ENCODE peak calls at places on chromosome 20, in ten cellular contexts. K, U, O, J, N, S, G, H, M and E are unnamed samples.

GRCh38 chr20:4555188-4555893 is 166.4 kb upstream of the PRND start:
- DNase-seq in K (no peak), U (no peak), O (peak), J (no peak), N (peak), S (no peak), G (peak), H (peak), M (no peak), E (no peak)

GRCh38 chr20:50127587-50128519 is 14.9 kb upstream of the UBE2V1 start:
- DNase-seq in K (no peak), U (no peak), O (no peak), J (no peak), N (no peak), S (no peak), G (no peak), H (no peak), M (no peak), E (no peak)

GRCh38 chr20:4840831-4841230 is 119.1 kb downstream of the PRND start:
- DNase-seq in K (no peak), U (peak), O (no peak), J (no peak), N (no peak), S (no peak), G (no peak), H (no peak), M (no peak), E (no peak)

GRCh38 chr20:50911030-50911429 is 20.2 kb downstream of the ADNP start:
- DNase-seq in K (no peak), U (no peak), O (no peak), J (no peak), N (no peak), S (no peak), G (peak), H (peak), M (no peak), E (no peak)

GRCh38 chr20:17024513-17025105 is 202.2 kb upstream of the PCSK2 start:
- DNase-seq in K (no peak), U (no peak), O (no peak), J (no peak), N (no peak), S (no peak), G (peak), H (no peak), M (no peak), E (no peak)

GRCh38 chr20:652611-653109 is 340 bp downstream of the SRXN1 start:
- DNase-seq in K (no peak), U (peak), O (peak), J (peak), N (no peak), S (no peak), G (peak), H (peak), M (no peak), E (no peak)

GRCh38 chr20:4560667-4561066 is 161.0 kb upstream of the PRND start:
- DNase-seq in K (no peak), U (no peak), O (no peak), J (no peak), N (no peak), S (no peak), G (no peak), H (peak), M (no peak), E (no peak)

GRCh38 chr20:21099653-21100589 is 6.2 kb downstream of the LINC00237 start:
- DNase-seq in K (no peak), U (peak), O (no peak), J (peak), N (peak), S (peak), G (no peak), H (no peak), M (peak), E (peak)

GRCh38 chr20:44475372-44475693 is 341 bp upstream of the TTPAL start:
- DNase-seq in K (no peak), U (no peak), O (no peak), J (no peak), N (no peak), S (no peak), G (no peak), H (no peak), M (no peak), E (no peak)

GRCh38 chr20:41408131-41408789 is 41.6 kb upstream of the EMILIN3 start:
- DNase-seq in K (no peak), U (no peak), O (no peak), J (no peak), N (no peak), S (no peak), G (no peak), H (no peak), M (no peak), E (no peak)

GRCh38 chr20:53926428-53927028 is 143.9 kb downstream of the BCAS1 start:
- DNase-seq in K (no peak), U (no peak), O (peak), J (peak), N (no peak), S (no peak), G (peak), H (peak), M (peak), E (peak)

GRCh38 chr20:63741676-63742380 is 2.3 kb downstream of the SLC2A4RG start:
- DNase-seq in K (no peak), U (no peak), O (no peak), J (peak), N (peak), S (peak), G (no peak), H (no peak), M (no peak), E (no peak)

GRCh38 chr20:775679-776135 is 7.4 kb upstream of the SLC52A3 start:
- DNase-seq in K (no peak), U (no peak), O (no peak), J (peak), N (no peak), S (no peak), G (no peak), H (no peak), M (peak), E (no peak)

GRCh38 chr20:35771689-35772562 is at the start of gene PHF20:
- DNase-seq in K (peak), U (peak), O (peak), J (peak), N (peak), S (peak), G (peak), H (peak), M (peak), E (peak)
- TF ChIP-seq CTCF in K (no peak), U (no peak), O (no peak), J (no peak), N (no peak), S (peak), G (no peak), H (no peak), M (peak), E (no peak)

DNA sequence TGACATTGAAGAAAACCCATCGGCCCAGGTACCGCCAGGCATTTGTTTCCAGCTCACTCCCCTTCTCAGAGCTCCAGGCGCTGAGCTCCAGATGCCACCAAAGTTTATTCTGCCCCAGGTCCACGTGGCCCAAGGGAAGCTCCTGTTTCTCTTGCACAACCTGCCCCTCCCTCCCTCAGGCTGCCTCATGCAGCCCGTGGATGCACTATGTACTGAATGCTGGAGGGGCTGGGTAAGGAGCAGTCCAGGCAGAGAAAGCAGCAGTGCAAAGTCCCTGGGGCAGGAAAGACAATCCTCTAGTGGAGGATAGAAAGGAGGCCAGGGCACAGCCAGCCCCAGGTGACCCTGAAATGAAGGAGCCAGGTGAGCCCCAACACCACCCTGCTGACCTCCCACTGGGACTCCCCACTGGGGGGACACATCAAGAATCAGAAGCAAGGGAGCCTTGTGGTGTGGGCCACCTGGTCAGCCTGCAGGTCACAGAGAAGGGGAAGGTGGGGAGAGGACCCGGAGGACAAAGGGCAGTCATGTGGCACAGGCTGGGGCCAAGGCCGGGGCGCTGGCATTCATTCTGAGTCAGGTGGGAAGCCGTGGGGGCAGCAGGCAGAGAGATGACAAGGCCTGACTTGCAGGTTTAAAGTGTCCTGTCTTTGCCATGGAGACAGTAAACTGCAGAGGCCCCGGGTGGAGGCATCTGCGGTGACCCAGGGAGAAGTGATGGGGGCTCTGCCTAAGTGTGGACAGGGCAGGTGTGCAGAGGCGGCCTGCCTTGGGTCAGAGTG is 230.1 kb downstream of the PREX1 start:
- DNase-seq in K (no peak), U (no peak), O (no peak), J (peak), N (peak), S (no peak), G (no peak), H (no peak), M (peak), E (no peak)
- TF ChIP-seq CTCF in K (no peak), U (no peak), O (no peak), J (no peak), N (no peak), S (no peak), G (no peak), H (no peak), M (no peak), E (no peak)

GRCh38 chr20:32583581-32584045 is 1.5 kb downstream of the NOL4L start:
- DNase-seq in K (no peak), U (no peak), O (no peak), J (no peak), N (no peak), S (peak), G (no peak), H (no peak), M (no peak), E (no peak)
- TF ChIP-seq CTCF in K (no peak), U (no peak), O (no peak), J (no peak), N (no peak), S (no peak), G (no peak), H (no peak), M (no peak), E (no peak)

DNA sequence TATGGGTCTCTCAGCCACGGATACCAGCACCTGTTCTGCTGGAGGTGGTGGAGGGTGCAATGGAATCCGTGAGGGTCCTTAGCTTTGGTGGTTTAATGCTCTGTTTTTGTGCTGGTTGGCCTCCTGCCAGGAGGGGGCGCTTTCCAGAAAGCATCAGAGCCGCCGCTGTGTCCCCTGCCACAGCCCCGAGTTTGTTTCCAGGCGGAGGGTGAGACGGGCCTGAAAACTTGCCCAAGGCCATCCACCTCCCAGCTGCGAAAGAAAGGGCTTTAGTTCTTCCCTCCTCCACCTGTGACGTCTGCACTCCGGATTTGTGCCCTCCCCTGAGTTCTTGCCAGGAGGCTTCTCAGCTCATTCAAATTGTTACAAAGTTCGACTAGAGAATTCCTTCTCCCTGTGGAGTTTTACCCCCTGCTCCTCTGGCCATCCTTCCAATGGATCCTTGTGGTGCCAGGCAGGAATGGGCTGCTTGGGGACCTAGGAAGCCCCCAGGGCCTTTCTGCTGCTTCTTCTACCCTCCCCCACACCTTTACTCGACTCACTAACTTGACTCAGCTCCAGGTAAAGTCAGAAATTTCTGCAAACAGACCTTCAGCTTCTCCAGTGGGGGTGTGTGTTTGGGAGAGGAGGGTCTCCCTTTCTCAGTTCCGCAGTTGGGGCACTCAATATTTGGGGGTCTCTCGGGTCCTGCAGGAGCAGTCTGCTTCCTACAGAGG is 873.7 kb downstream of the KIF16B start:
- DNase-seq in K (peak), U (no peak), O (no peak), J (no peak), N (no peak), S (peak), G (no peak), H (no peak), M (no peak), E (no peak)
- TF ChIP-seq CTCF in K (no peak), U (no peak), O (peak), J (no peak), N (no peak), S (no peak), G (no peak), H (no peak), M (no peak), E (no peak)

DNA sequence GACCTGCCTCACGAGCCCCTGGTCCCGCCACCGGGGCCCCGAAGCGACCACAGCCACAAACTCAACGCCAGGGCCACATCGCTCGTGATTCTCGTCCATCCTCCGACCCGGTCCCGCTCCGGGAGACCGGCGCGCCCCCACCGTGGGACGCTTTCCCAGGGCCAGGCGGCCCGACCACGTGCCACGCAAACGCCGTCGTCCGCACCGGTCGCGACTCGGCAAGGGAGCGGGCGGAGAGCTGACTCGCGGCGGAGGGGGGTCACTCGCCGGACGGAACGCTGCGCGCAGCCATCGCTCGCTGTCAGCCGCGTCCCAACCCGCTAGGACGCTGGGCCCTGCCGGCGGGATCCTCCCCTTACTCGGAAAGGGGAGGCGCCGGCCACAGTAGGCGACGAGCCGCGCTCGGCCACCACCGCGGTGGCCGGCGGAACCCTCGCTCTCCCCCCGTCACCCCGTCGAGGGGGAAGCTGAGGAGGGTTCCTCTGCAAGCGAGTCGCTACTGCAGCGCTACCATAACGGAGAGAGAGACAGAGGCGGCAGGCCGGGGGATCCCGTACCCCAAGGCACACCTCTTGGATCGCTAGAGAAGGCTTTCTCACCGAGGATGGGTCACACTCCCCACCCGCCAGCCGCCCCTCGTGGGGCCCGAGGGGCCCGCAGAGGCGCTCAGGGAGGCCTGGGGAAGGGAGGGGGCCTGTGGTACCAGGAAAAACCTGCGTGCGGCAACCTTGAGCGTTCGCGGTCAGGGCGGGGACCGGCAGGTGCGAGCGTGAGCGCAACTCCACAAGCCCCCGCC is 511.8 kb upstream of the ZNF337 start:
- DNase-seq in K (no peak), U (peak), O (no peak), J (peak), N (peak), S (peak), G (no peak), H (no peak), M (no peak), E (no peak)
- TF ChIP-seq CTCF in K (no peak), U (no peak), O (no peak), J (no peak), N (no peak), S (no peak), G (no peak), H (no peak), M (no peak), E (no peak)

DNA sequence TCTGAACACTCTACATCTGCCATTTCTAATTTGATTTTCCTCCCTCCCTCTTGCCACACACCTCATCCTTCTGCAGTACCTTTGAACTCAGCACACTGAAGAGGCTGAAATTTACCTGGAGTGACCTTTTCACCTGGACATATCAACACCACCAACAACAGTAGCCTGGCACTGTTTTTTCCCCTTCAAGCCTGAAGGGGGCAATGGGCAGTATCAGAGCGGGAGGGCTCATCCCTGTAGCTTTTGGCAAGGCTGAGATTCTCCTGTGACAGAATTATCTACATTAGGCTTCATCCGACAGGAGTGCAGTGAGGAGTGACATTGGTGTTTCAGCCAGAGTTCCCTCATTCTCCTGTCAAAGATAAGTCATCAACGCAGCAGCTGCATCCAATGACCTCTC is 312.8 kb upstream of the SPTLC3 start:
- DNase-seq in K (no peak), U (no peak), O (no peak), J (no peak), N (no peak), S (no peak), G (no peak), H (no peak), M (no peak), E (no peak)
- TF ChIP-seq CTCF in K (no peak), U (no peak), O (no peak), J (no peak), N (no peak), S (no peak), G (no peak), H (no peak), M (no peak), E (no peak)

DNA sequence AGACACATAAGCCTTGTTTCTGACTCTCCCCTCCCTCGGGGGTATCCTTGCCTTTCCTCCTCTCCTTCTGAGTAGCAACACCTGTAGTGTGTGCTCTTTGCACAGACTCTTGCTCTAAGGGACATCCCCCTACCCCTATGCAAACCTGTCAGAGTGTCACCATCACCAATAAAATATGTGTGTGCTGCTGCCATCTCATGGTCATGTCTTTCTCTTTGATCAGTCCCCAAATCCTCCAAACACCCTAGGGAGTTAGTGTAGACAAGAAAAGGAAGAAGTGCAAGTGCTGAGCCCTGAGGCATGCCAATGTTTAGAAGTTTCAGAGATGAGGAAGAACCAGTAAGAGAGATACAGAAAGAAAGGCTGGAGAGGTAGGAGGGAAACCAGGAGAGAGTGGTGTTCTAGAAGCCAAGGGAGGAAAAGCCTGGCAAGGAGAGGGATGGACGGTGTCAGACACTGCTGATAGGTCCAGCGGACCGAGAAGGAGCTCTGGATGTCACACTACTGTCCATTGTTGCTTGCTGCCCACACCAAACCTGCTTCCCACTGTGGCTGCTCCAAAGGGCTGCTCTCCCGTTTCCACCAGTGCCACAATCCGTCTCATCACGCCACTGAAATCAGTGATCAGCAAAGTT is 16.4 kb downstream of the TRMT6 start:
- DNase-seq in K (no peak), U (no peak), O (no peak), J (no peak), N (no peak), S (no peak), G (no peak), H (peak), M (no peak), E (no peak)
- TF ChIP-seq CTCF in K (no peak), U (peak), O (peak), J (no peak), N (no peak), S (no peak), G (no peak), H (no peak), M (peak), E (no peak)

GRCh38 chr20:38603286-38603685 is 1.7 kb downstream of the ARHGAP40 start:
- DNase-seq in K (no peak), U (no peak), O (no peak), J (no peak), N (no peak), S (no peak), G (no peak), H (no peak), M (no peak), E (no peak)

GRCh38 chr20:38599410-38599882 is 2.2 kb upstream of the ARHGAP40 start:
- DNase-seq in K (peak), U (peak), O (no peak), J (peak), N (peak), S (no peak), G (no peak), H (no peak), M (no peak), E (no peak)

GRCh38 chr20:38600057-38600456 is 1.6 kb upstream of the ARHGAP40 start:
- DNase-seq in K (no peak), U (no peak), O (no peak), J (no peak), N (no peak), S (no peak), G (no peak), H (no peak), M (no peak), E (no peak)

GRCh38 chr20:38602185-38602581 is 574 bp downstream of the ARHGAP40 start:
- DNase-seq in K (no peak), U (no peak), O (no peak), J (no peak), N (no peak), S (no peak), G (no peak), H (no peak), M (no peak), E (no peak)

DNA sequence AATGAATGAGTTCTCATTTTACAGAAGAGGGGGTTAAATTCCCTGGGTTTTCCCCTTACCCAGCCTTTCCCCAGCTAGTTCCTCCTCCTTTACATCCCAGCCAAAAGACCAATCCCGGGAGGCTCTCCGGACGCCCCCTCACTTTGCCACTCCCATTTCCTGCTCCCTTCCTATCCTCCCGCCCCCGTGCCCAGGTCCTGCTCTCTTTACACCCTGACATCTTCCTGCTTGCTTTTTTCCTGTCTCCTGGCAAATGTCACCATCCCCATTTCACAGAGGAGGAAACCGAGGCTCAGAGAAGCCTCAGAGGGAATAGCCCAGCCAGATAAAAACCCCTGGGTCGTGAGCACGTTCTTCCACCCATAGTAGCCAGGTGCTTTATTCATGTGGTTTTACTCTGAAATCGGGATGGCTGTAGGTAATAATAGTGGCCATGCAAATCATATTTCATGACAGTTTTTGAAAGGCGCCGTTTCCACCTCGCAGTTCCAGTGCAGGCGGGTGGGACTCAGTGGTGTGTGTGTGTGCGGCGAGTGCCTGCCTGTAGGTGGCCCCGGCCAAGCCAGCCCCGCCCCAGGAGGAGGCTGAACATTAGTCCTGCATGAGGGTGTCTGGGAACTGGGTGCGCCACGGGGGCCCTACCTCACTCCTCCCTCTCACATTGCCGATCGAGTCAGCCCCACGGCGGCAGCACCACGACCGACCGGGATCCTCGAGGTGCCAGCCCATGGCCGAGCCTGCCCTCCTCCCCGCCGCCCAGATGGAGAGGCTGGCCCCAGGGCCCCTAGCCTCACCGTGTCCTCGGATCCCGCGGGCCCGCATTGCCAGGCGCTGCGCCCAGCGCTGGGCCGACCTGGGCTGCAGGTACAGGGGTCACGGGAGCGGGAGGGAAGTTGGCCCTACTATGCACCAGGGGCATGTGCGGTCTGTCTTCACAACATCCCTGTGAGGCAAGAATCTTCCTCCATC is at the start of gene ARHGAP40:
- DNase-seq in K (peak), U (no peak), O (no peak), J (no peak), N (peak), S (no peak), G (peak), H (peak), M (no peak), E (no peak)
- TF ChIP-seq CTCF in K (peak), U (no peak), O (peak), J (no peak), N (no peak), S (no peak), G (peak), H (peak), M (no peak), E (no peak)